ENCODE peak calls at places on chromosome 20, in nine cellular contexts. H, G, O, U, K, N, Q, E and I are unnamed samples.

GRCh38 chr20:3818155-3819151 is 1.9 kb upstream of the AP5S1 start:
- DNase-seq in K (peak), O (peak), Q (peak), G (peak), N (peak), E (peak), H (peak), U (peak), I (peak)

GRCh38 chr20:31841928-31842327 is 3.5 kb downstream of the FOXS1 start:
- DNase-seq in Q (no peak), H (peak), K (no peak), G (peak), O (peak), E (no peak), U (no peak), N (peak), I (peak)

GRCh38 chr20:24470031-24470781 is 777 bp downstream of the SYNDIG1 start:
- DNase-seq in U (no peak), K (peak), E (peak), Q (no peak), H (peak), N (no peak), O (no peak), G (no peak), I (peak)

GRCh38 chr20:13819885-13820645 is 35.2 kb downstream of the NDUFAF5 start:
- DNase-seq in G (peak), U (no peak), Q (no peak), O (peak), K (peak), E (peak), N (peak), H (peak), I (peak)

GRCh38 chr20:17225891-17226409 is 890 bp upstream of the PCSK2 start:
- DNase-seq in O (no peak), H (peak), Q (no peak), G (no peak), U (no peak), N (no peak), K (peak), E (peak), I (no peak)

GRCh38 chr20:40991181-40991889 is 37.3 kb upstream of the TOP1 start:
- DNase-seq in G (no peak), E (peak), N (no peak), O (no peak), U (peak), K (no peak), H (no peak), Q (no peak), I (no peak)

GRCh38 chr20:59598625-59599310 is 5.6 kb upstream of the PHACTR3 start:
- DNase-seq in U (peak), O (peak), E (peak), H (peak), G (no peak), Q (peak), K (peak), N (no peak), I (peak)

GRCh38 chr20:46683939-46684750 is 5.1 kb downstream of the TP53RK start:
- DNase-seq in Q (peak), H (peak), G (no peak), K (peak), N (peak), O (peak), E (peak), U (no peak), I (peak)

GRCh38 chr20:57030611-57031600 is 235.5 kb downstream of the BMP7 start:
- DNase-seq in Q (no peak), H (peak), E (peak), N (no peak), K (no peak), O (peak), G (peak), U (no peak), I (no peak)

GRCh38 chr20:44918761-44919160 is 8.9 kb downstream of the PABPC1L start:
- DNase-seq in U (no peak), Q (no peak), N (no peak), G (no peak), H (no peak), K (no peak), O (no peak), E (no peak), I (no peak)
- TF ChIP-seq CTCF in U (no peak), Q (no peak), N (no peak), G (no peak), H (no peak), K (no peak), O (no peak), E (no peak), I (no peak)

GRCh38 chr20:50320910-50321796 is 130.5 kb downstream of the CEBPB start:
- DNase-seq in G (peak), H (peak), Q (peak), E (no peak), U (peak), K (peak), O (peak), N (peak), I (peak)
- H3K4me3 ChIP-seq in G (peak), H (no peak), Q (no peak), E (no peak), U (no peak), K (no peak), O (peak), N (peak), I (peak)

DNA sequence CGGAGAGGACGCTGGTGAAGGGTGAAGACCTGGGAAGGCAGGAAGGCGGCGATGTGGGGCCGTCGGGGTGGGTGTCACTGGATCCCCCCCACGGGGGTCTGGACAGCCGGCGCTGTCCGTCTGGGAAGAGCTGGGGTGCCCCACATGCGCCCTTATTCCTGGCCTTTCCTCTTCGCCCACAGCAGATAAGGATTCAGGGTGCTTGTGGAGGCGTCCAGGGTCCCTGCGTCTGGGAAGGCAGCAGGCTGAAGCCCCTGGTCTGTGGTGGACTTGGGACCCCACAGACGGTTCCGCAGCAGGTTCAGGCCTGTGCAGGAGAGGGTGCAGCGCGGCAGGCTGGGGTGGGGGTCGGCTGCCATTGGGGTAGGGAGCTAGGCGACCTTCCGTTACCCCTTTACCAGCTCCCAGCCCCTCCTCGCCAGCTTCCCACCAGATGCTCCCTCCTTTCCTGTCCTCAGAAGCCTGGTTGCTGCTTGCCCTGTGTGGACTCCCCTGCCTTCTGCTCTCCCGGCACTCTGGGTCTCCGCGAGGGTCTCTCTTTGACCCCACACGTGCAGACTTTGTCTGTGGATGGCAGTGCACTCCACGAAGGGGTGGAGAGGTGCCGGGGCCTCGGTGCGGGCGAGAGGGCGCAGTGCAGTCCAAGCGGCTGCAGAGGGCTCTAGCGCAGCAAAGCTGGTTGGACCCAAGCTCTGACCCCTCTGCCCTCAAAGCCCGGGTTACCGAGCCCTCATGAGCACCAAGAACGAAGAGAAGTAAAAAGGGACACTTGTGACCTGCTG is 2.1 kb upstream of the GATA5 start:
- DNase-seq in H (no peak), K (peak), N (no peak), E (no peak), O (no peak), U (no peak), Q (no peak), G (no peak), I (no peak)
- TF ChIP-seq CTCF in H (peak), K (peak), N (no peak), E (no peak), O (no peak), U (no peak), Q (peak), G (no peak), I (no peak)

GRCh38 chr20:44173116-44173515 is 13.9 kb downstream of the JPH2 start:
- DNase-seq in K (no peak), E (no peak), N (peak), O (no peak), H (no peak), G (no peak), U (no peak), Q (no peak), I (no peak)

GRCh38 chr20:44176833-44177533 is 10.0 kb downstream of the JPH2 start:
- DNase-seq in H (peak), E (no peak), U (peak), G (no peak), N (no peak), O (no peak), Q (no peak), K (peak), I (no peak)

GRCh38 chr20:44173846-44174245 is 13.1 kb downstream of the JPH2 start:
- DNase-seq in N (no peak), K (no peak), H (no peak), O (no peak), Q (no peak), G (no peak), E (no peak), U (no peak), I (no peak)

GRCh38 chr20:44172572-44172950 is 14.4 kb downstream of the JPH2 start:
- DNase-seq in G (no peak), N (peak), K (no peak), E (no peak), Q (no peak), O (no peak), U (no peak), H (no peak), I (no peak)

GRCh38 chr20:44174996-44175766 is 11.8 kb downstream of the JPH2 start:
- DNase-seq in K (no peak), U (no peak), H (no peak), O (no peak), N (no peak), G (no peak), Q (no peak), E (no peak), I (no peak)
- H3K4me3 ChIP-seq in K (no peak), U (no peak), H (no peak), O (no peak), N (no peak), G (no peak), Q (peak), E (no peak), I (no peak)

GRCh38 chr20:44401052-44401769 is 45.7 kb downstream of the HNF4A start:
- DNase-seq in E (no peak), Q (no peak), G (no peak), H (peak), U (peak), O (no peak), N (no peak), K (no peak), I (no peak)

GRCh38 chr20:44402391-44403193 is 47.1 kb downstream of the HNF4A start:
- DNase-seq in U (peak), Q (no peak), O (no peak), E (no peak), G (no peak), N (no peak), H (peak), K (no peak), I (no peak)

GRCh38 chr20:44400671-44401051 is 45.2 kb downstream of the HNF4A start:
- DNase-seq in H (no peak), E (no peak), O (no peak), N (no peak), K (no peak), G (no peak), Q (no peak), U (no peak), I (no peak)

GRCh38 chr20:44403194-44404112 is 48.0 kb downstream of the HNF4A start:
- DNase-seq in E (no peak), Q (no peak), G (no peak), O (no peak), U (peak), N (no peak), K (no peak), H (peak), I (no peak)

GRCh38 chr20:44401770-44402390 is 46.4 kb downstream of the HNF4A start:
- DNase-seq in H (no peak), O (no peak), Q (no peak), E (no peak), N (no peak), U (no peak), G (no peak), K (no peak), I (no peak)
- TF ChIP-seq CTCF in H (no peak), O (no peak), Q (no peak), E (no peak), N (no peak), U (no peak), G (no peak), K (no peak), I (no peak)

GRCh38 chr20:30815577-30816181 is 441.8 kb upstream of the DEFB115 start:
- DNase-seq in U (no peak), Q (no peak), G (no peak), O (no peak), K (peak), H (no peak), E (no peak), N (no peak), I (no peak)
- H3K4me3 ChIP-seq in U (no peak), Q (peak), G (no peak), O (no peak), K (no peak), H (no peak), E (no peak), N (no peak), I (no peak)

GRCh38 chr20:48921883-48922867 is 664 bp downstream of the ARFGEF2 start:
- DNase-seq in O (peak), K (peak), U (peak), Q (peak), H (peak), G (no peak), E (no peak), N (no peak), I (no peak)

GRCh38 chr20:48923149-48923718 is 1.7 kb downstream of the ARFGEF2 start:
- DNase-seq in O (no peak), H (no peak), G (no peak), U (no peak), N (no peak), E (no peak), K (no peak), Q (no peak), I (peak)

GRCh38 chr20:48919882-48920526 is 1.5 kb upstream of the ARFGEF2 start:
- DNase-seq in Q (no peak), U (peak), E (no peak), K (no peak), N (no peak), H (peak), G (no peak), O (no peak), I (no peak)

GRCh38 chr20:48920527-48921167 is 864 bp upstream of the ARFGEF2 start:
- DNase-seq in N (no peak), G (no peak), Q (no peak), K (no peak), U (no peak), E (no peak), H (no peak), O (no peak), I (no peak)

GRCh38 chr20:48921168-48921882 is at the start of gene ARFGEF2:
- DNase-seq in K (peak), G (peak), E (peak), U (peak), H (peak), Q (peak), O (peak), N (peak), I (peak)
- TF ChIP-seq CTCF in K (no peak), G (no peak), E (no peak), U (no peak), H (peak), Q (peak), O (no peak), N (peak), I (no peak)

GRCh38 chr20:61949714-61950630 is 115.7 kb downstream of the TAF4 start:
- DNase-seq in E (no peak), Q (peak), N (no peak), G (no peak), H (no peak), O (no peak), K (no peak), U (no peak), I (no peak)
- H3K4me3 ChIP-seq in E (no peak), Q (no peak), N (no peak), G (no peak), H (no peak), O (no peak), K (no peak), U (no peak), I (no peak)

GRCh38 chr20:33493076-33493766 is 3.3 kb downstream of the CBFA2T2 start:
- DNase-seq in N (no peak), G (no peak), U (no peak), Q (no peak), H (no peak), K (no peak), O (no peak), E (no peak), I (no peak)

GRCh38 chr20:33488201-33488600 is 1.7 kb upstream of the CBFA2T2 start:
- DNase-seq in N (no peak), E (no peak), H (no peak), U (no peak), K (no peak), G (no peak), Q (no peak), O (no peak), I (no peak)

GRCh38 chr20:33490934-33491656 is 1.2 kb downstream of the CBFA2T2 start:
- DNase-seq in Q (no peak), K (no peak), G (no peak), E (peak), H (no peak), U (no peak), N (no peak), O (peak), I (no peak)

GRCh38 chr20:33489495-33490022 is 337 bp upstream of the CBFA2T2 start:
- DNase-seq in Q (peak), K (peak), G (peak), N (peak), O (peak), E (peak), U (peak), H (peak), I (peak)

GRCh38 chr20:33490023-33490933 is at the start of gene CBFA2T2:
- DNase-seq in H (no peak), E (no peak), G (no peak), U (peak), K (no peak), N (peak), Q (peak), O (peak), I (peak)
- TF ChIP-seq CTCF in H (no peak), E (no peak), G (no peak), U (no peak), K (no peak), N (peak), Q (no peak), O (no peak), I (no peak)

DNA sequence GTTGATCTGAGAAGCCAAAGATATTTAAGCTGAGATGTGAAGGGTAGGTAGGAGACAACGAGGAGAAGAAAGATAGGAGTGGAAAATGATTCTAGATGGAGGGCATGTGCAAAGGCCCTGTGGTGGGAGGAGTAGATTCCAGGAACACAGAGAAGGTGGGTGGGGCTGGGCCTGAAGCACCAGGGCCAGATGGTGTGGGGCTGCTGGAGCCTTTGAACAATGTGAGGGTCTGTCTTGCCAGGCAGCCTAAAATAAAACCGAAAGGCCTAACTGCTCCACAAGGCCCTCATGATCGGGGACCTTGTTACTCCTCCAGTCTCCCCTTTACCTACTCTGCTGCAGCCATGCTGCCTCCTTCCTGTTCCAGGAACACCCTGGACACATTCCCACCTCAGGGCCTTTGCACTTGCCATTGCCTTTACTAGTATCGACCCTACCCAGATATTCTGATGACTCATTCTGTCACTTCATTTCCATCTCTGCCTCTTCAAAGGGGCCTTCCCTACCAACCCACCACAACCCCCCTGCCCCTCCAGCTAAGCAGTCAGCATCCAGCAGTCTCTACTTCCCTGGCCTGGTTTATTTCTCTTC is 20.0 kb downstream of the FAM110A start:
- DNase-seq in Q (no peak), K (no peak), O (no peak), N (no peak), E (no peak), H (no peak), G (no peak), U (no peak), I (no peak)
- H3K4me3 ChIP-seq in Q (no peak), K (no peak), O (no peak), N (no peak), E (no peak), H (no peak), G (no peak), U (no peak), I (no peak)